ENCODE peak calls at places on chromosomes 11 and 22, in nine cellular contexts. W is astrocyte of the spinal cord; L is upper lobe of right lung; N is stimulated activated CD4-positive, alpha-beta T cell treated with anti-CD3 and anti-CD28 coated beads, TNF-alpha, amount 100 ng/mL, for 1 hour; U is GM19239; R is NCI-H2081; E is Karpas-422; Y is A673; V is T-helper 2 cell. K is an unnamed sample.
A peak's percentile ranks its signal among the peaks of the same experiment; 100 is the strongest.

GRCh38 chr11:117700551-117700950 is 96.5 kb downstream of the DSCAML1 start:
- DNase-seq in W (no peak), L (no peak), N (no peak), U (no peak), R (no peak), E (no peak), Y (no peak), V (no peak), K (no peak)

GRCh38 chr22:49765951-49766350 is 61.7 kb downstream of the BRD1 start:
- DNase-seq in W (no peak), L (peak; percentile 59), N (no peak), U (no peak), R (no peak), E (no peak), Y (no peak), V (no peak), K (no peak)

GRCh38 chr22:45671051-45671782 is 417 bp upstream of the ATXN10 start:
- DNase-seq in W (no peak), L (no peak), N (no peak), U (no peak), R (no peak), E (no peak), Y (no peak), V (no peak), K (no peak)

GRCh38 chr11:3169235-3169951 is 4.3 kb upstream of the OSBPL5 start:
- DNase-seq in W (peak; percentile 82), L (peak; percentile 73), N (no peak), U (no peak), R (no peak), E (no peak), Y (peak; percentile 50), V (no peak), K (no peak)

GRCh38 chr11:128927108-128927461 is 15.6 kb downstream of the TP53AIP1 start:
- DNase-seq in W (no peak), L (no peak), N (no peak), U (no peak), R (no peak), E (no peak), Y (no peak), V (no peak), K (no peak)

GRCh38 chr11:83437939-83438338 is 151.8 kb upstream of the CCDC90B start:
- DNase-seq in W (no peak), L (no peak), N (no peak), U (no peak), R (no peak), E (no peak), Y (no peak), V (no peak), K (no peak)

GRCh38 chr22:48704335-48704734 is 1123.3 kb downstream of the BRD1 start:
- DNase-seq in W (no peak), L (peak; percentile 40), N (no peak), U (no peak), R (no peak), E (no peak), Y (no peak), V (no peak), K (no peak)

GRCh38 chr11:133945087-133945974 is 11.4 kb downstream of the IGSF9B start:
- DNase-seq in W (no peak), L (no peak), N (peak; percentile 59), U (no peak), R (no peak), E (no peak), Y (no peak), V (peak; percentile 76), K (no peak)

GRCh38 chr11:95661159-95661558 is 128.4 kb downstream of the FAM76B start:
- DNase-seq in W (no peak), L (no peak), N (no peak), U (no peak), R (no peak), E (no peak), Y (no peak), V (no peak), K (no peak)

GRCh38 chr11:86355256-86355655 is 19.4 kb upstream of the CCDC81 start:
- DNase-seq in W (no peak), L (no peak), N (no peak), U (no peak), R (no peak), E (no peak), Y (no peak), V (no peak), K (no peak)

GRCh38 chr11:104619751-104620150 is 278.5 kb downstream of the CASP12 start:
- DNase-seq in W (no peak), L (no peak), N (no peak), U (no peak), R (no peak), E (no peak), Y (peak; percentile 38), V (no peak), K (no peak)

GRCh38 chr11:105244157-105244820 is 104.7 kb upstream of the CARD18 start:
- DNase-seq in W (peak; percentile 90), L (no peak), N (no peak), U (no peak), R (no peak), E (no peak), Y (peak; percentile 40), V (no peak), K (no peak)

GRCh38 chr11:12238420-12238819 is 128.0 kb downstream of the MICAL2 start:
- DNase-seq in W (no peak), L (no peak), N (no peak), U (no peak), R (no peak), E (no peak), Y (no peak), V (no peak), K (no peak)

GRCh38 chr11:134196756-134197155 is 27.0 kb downstream of the NCAPD3 start:
- DNase-seq in W (no peak), L (no peak), N (no peak), U (no peak), R (no peak), E (no peak), Y (no peak), V (no peak), K (no peak)

GRCh38 chr22:26952654-26953379 is 295.4 kb downstream of the MIAT start:
- DNase-seq in W (no peak), L (no peak), N (no peak), U (no peak), R (peak; percentile 29), E (no peak), Y (no peak), V (no peak), K (no peak)

GRCh38 chr11:125064070-125064469 is 965 bp downstream of the SLC37A2 start:
- DNase-seq in W (no peak), L (no peak), N (no peak), U (no peak), R (no peak), E (no peak), Y (no peak), V (no peak), K (no peak)

GRCh38 chr11:125464266-125464662 is 31.8 kb downstream of the FEZ1 start:
- DNase-seq in W (peak; percentile 32), L (no peak), N (no peak), U (no peak), R (no peak), E (no peak), Y (no peak), V (no peak), K (no peak)

GRCh38 chr11:124748481-124749338 is 3.3 kb downstream of the VSIG2 start:
- DNase-seq in W (peak; percentile 32), L (no peak), N (no peak), U (no peak), R (no peak), E (no peak), Y (no peak), V (no peak), K (no peak)

GRCh38 chr11:209275-210121 is 2.0 kb downstream of the RIC8A start:
- DNase-seq in W (no peak), L (peak; percentile 66), N (no peak), U (no peak), R (no peak), E (no peak), Y (no peak), V (no peak), K (no peak)

GRCh38 chr22:46812034-46812605 is 49.7 kb downstream of the TBC1D22A start:
- DNase-seq in W (no peak), L (no peak), N (no peak), U (no peak), R (no peak), E (no peak), Y (no peak), V (no peak), K (no peak)

GRCh38 chr11:134272381-134273316 is 3.5 kb upstream of the GLB1L3 start:
- DNase-seq in W (no peak), L (no peak), N (no peak), U (no peak), R (peak; percentile 18), E (no peak), Y (no peak), V (no peak), K (no peak)

GRCh38 chr11:61498767-61499341 is 9.7 kb upstream of the LRRC10B start:
- DNase-seq in W (no peak), L (no peak), N (no peak), U (no peak), R (no peak), E (peak; percentile 86), Y (no peak), V (no peak), K (no peak)

GRCh38 chr22:50610581-50610980 is 10.0 kb downstream of the MAPK8IP2 start:
- DNase-seq in W (no peak), L (no peak), N (no peak), U (no peak), R (no peak), E (no peak), Y (no peak), V (no peak), K (no peak)

GRCh38 chr22:36156515-36157419 is 3.8 kb downstream of the APOL3 start:
- DNase-seq in W (peak; percentile 81), L (peak; percentile 85), N (peak; percentile 49), U (no peak), R (no peak), E (peak; percentile 47), Y (no peak), V (peak; percentile 68), K (no peak)

GRCh38 chr11:66468691-66469090 is 2.0 kb downstream of the PELI3 start:
- DNase-seq in W (no peak), L (no peak), N (no peak), U (no peak), R (no peak), E (no peak), Y (no peak), V (no peak), K (no peak)

GRCh38 chr11:130774703-130775102 is 141.6 kb downstream of the SNX19 start:
- DNase-seq in W (no peak), L (no peak), N (no peak), U (no peak), R (no peak), E (no peak), Y (peak; percentile 31), V (no peak), K (no peak)

GRCh38 chr11:96161271-96162089 is 181.5 kb downstream of the MAML2 start:
- DNase-seq in W (peak; percentile 60), L (no peak), N (no peak), U (no peak), R (no peak), E (no peak), Y (peak; percentile 69), V (no peak), K (no peak)

GRCh38 chr11:57464343-57465181 is 4.2 kb downstream of the RTN4RL2 start:
- DNase-seq in W (no peak), L (no peak), N (no peak), U (no peak), R (no peak), E (no peak), Y (no peak), V (no peak), K (no peak)

GRCh38 chr22:28791841-28792490 is 8.4 kb downstream of the XBP1 start:
- DNase-seq in W (no peak), L (no peak), N (no peak), U (no peak), R (peak; percentile 68), E (peak; percentile 61), Y (no peak), V (no peak), K (no peak)

GRCh38 chr22:47285981-47286380 is 523.5 kb downstream of the TBC1D22A start:
- DNase-seq in W (no peak), L (peak; percentile 57), N (no peak), U (no peak), R (no peak), E (no peak), Y (no peak), V (no peak), K (no peak)

GRCh38 chr11:128506999-128507591 is 80.3 kb downstream of the ETS1 start:
- DNase-seq in W (peak; percentile 97), L (peak; percentile 76), N (no peak), U (no peak), R (peak; percentile 72), E (no peak), Y (peak; percentile 59), V (no peak), K (peak; percentile 74)

K was measured in NCI-H774.